ENCODE peak calls at places on chromosomes 16 and 17, in five cellular contexts. One of them, this sample, is unnamed.

GRCh38 chr16:88061346-88062110 is 110.3 kb downstream of the BANP start:
- DNase-seq in AML-193: no peak
- DNase-seq in activated T-helper 9 cell treated with anti-CD3 and anti-CD28 coated beads, Interleukin-2, amount 50 U/mL, for 16 hours: no peak
- DNase-seq in AG04449: no peak
- DNase-seq in KBM-7: no peak
- DNase-seq in this sample: no peak

GRCh38 chr16:50160495-50161164 is 7.5 kb downstream of the TENT4B start:
- DNase-seq in AML-193: no peak
- DNase-seq in activated T-helper 9 cell treated with anti-CD3 and anti-CD28 coated beads, Interleukin-2, amount 50 U/mL, for 16 hours: no peak
- DNase-seq in AG04449: no peak
- DNase-seq in KBM-7: no peak
- DNase-seq in this sample: no peak

GRCh38 chr17:28710948-28711722 is 553 bp downstream of the PROCA1 start:
- DNase-seq in AML-193: peak; percentile 89
- DNase-seq in activated T-helper 9 cell treated with anti-CD3 and anti-CD28 coated beads, Interleukin-2, amount 50 U/mL, for 16 hours: peak; percentile 81
- DNase-seq in AG04449: no peak
- DNase-seq in KBM-7: peak; percentile 95
- DNase-seq in this sample: peak; percentile 99

GRCh38 chr17:74512624-74513084 is 18.6 kb downstream of the CD300LB start:
- DNase-seq in AML-193: peak; percentile 84
- DNase-seq in activated T-helper 9 cell treated with anti-CD3 and anti-CD28 coated beads, Interleukin-2, amount 50 U/mL, for 16 hours: no peak
- DNase-seq in AG04449: no peak
- DNase-seq in KBM-7: peak; percentile 86
- DNase-seq in this sample: no peak

GRCh38 chr16:89924298-89924924 is 1.3 kb downstream of the TUBB3 start:
- DNase-seq in AML-193: no peak
- DNase-seq in activated T-helper 9 cell treated with anti-CD3 and anti-CD28 coated beads, Interleukin-2, amount 50 U/mL, for 16 hours: no peak
- DNase-seq in AG04449: no peak
- DNase-seq in KBM-7: peak; percentile 48
- DNase-seq in this sample: no peak

GRCh38 chr16:11681526-11681925 is 13.3 kb downstream of the SNN start:
- DNase-seq in AML-193: no peak
- DNase-seq in activated T-helper 9 cell treated with anti-CD3 and anti-CD28 coated beads, Interleukin-2, amount 50 U/mL, for 16 hours: no peak
- DNase-seq in AG04449: no peak
- DNase-seq in KBM-7: no peak
- DNase-seq in this sample: no peak

GRCh38 chr17:38871247-38871991 is 1.6 kb downstream of the LASP1 start:
- DNase-seq in AML-193: peak; percentile 87
- DNase-seq in activated T-helper 9 cell treated with anti-CD3 and anti-CD28 coated beads, Interleukin-2, amount 50 U/mL, for 16 hours: peak; percentile 64
- DNase-seq in AG04449: no peak
- DNase-seq in KBM-7: peak; percentile 68
- DNase-seq in this sample: peak; percentile 81

GRCh38 chr17:61499632-61500031 is 47.4 kb downstream of the TBX4 start:
- DNase-seq in AML-193: no peak
- DNase-seq in activated T-helper 9 cell treated with anti-CD3 and anti-CD28 coated beads, Interleukin-2, amount 50 U/mL, for 16 hours: no peak
- DNase-seq in AG04449: no peak
- DNase-seq in KBM-7: no peak
- DNase-seq in this sample: no peak

GRCh38 chr17:20294120-20294519 is 173.2 kb downstream of the LGALS9B start:
- DNase-seq in AML-193: no peak
- DNase-seq in activated T-helper 9 cell treated with anti-CD3 and anti-CD28 coated beads, Interleukin-2, amount 50 U/mL, for 16 hours: no peak
- DNase-seq in AG04449: no peak
- DNase-seq in KBM-7: no peak
- DNase-seq in this sample: no peak

GRCh38 chr17:46930083-46930482 is 7.1 kb downstream of the GOSR2 start:
- DNase-seq in AML-193: no peak
- DNase-seq in activated T-helper 9 cell treated with anti-CD3 and anti-CD28 coated beads, Interleukin-2, amount 50 U/mL, for 16 hours: no peak
- DNase-seq in AG04449: no peak
- DNase-seq in KBM-7: no peak
- DNase-seq in this sample: no peak

GRCh38 chr17:38749222-38750043 is 1.3 kb upstream of the PCGF2 start:
- DNase-seq in AML-193: no peak
- DNase-seq in activated T-helper 9 cell treated with anti-CD3 and anti-CD28 coated beads, Interleukin-2, amount 50 U/mL, for 16 hours: no peak
- DNase-seq in AG04449: no peak
- DNase-seq in KBM-7: no peak
- DNase-seq in this sample: peak; percentile 65

GRCh38 chr17:48578616-48579560 is 738 bp upstream of the HOXB4 start:
- DNase-seq in AML-193: no peak
- DNase-seq in activated T-helper 9 cell treated with anti-CD3 and anti-CD28 coated beads, Interleukin-2, amount 50 U/mL, for 16 hours: no peak
- DNase-seq in AG04449: no peak
- DNase-seq in KBM-7: peak; percentile 49
- DNase-seq in this sample: no peak

GRCh38 chr17:64520359-64520758 is 13.6 kb downstream of the CEP95 start:
- DNase-seq in AML-193: no peak
- DNase-seq in activated T-helper 9 cell treated with anti-CD3 and anti-CD28 coated beads, Interleukin-2, amount 50 U/mL, for 16 hours: no peak
- DNase-seq in AG04449: no peak
- DNase-seq in KBM-7: no peak
- DNase-seq in this sample: no peak

GRCh38 chr17:58414596-58414997 is 2.7 kb downstream of the RNF43 start:
- DNase-seq in AML-193: no peak
- DNase-seq in activated T-helper 9 cell treated with anti-CD3 and anti-CD28 coated beads, Interleukin-2, amount 50 U/mL, for 16 hours: no peak
- DNase-seq in AG04449: no peak
- DNase-seq in KBM-7: no peak
- DNase-seq in this sample: no peak

GRCh38 chr16:23948949-23949392 is 113.2 kb downstream of the PRKCB start:
- DNase-seq in AML-193: no peak
- DNase-seq in activated T-helper 9 cell treated with anti-CD3 and anti-CD28 coated beads, Interleukin-2, amount 50 U/mL, for 16 hours: peak; percentile 20
- DNase-seq in AG04449: no peak
- DNase-seq in KBM-7: no peak
- DNase-seq in this sample: no peak

GRCh38 chr16:57803413-57803990 is 1.2 kb upstream of the KIFC3 start:
- DNase-seq in AML-193: no peak
- DNase-seq in activated T-helper 9 cell treated with anti-CD3 and anti-CD28 coated beads, Interleukin-2, amount 50 U/mL, for 16 hours: no peak
- DNase-seq in AG04449: no peak
- DNase-seq in KBM-7: no peak
- DNase-seq in this sample: no peak